ENCODE peak calls at places on chromosome 2, in five cellular contexts. T is A549, K is HepG2, S is GM12878, B is upper lobe of left lung. C is an unnamed sample.
A peak's percentile ranks its signal among the peaks of the same experiment; 100 is the strongest.

GRCh38 chr2:169105433-169105832 is 36.1 kb downstream of the DHRS9 start:
- ATAC-seq in T (no peak), K (no peak), S (no peak), B (no peak), C (no peak)

GRCh38 chr2:189369566-189369965 is 71.7 kb upstream of the WDR75 start:
- ATAC-seq in T (peak; percentile 69), K (no peak), S (no peak), B (peak; percentile 73), C (peak; percentile 56)

GRCh38 chr2:178747767-178748166 is 59.5 kb downstream of the TTN start:
- ATAC-seq in T (no peak), K (no peak), S (no peak), B (no peak), C (no peak)

GRCh38 chr2:134148843-134149472 is 104.9 kb upstream of the MGAT5 start:
- ATAC-seq in T (no peak), K (no peak), S (no peak), B (no peak), C (no peak)

GRCh38 chr2:64913357-64913869 is 75.8 kb upstream of the SLC1A4 start:
- ATAC-seq in T (peak; percentile 37), K (peak; percentile 88), S (no peak), B (no peak), C (no peak)

GRCh38 chr2:146321175-146321574 is 1523.7 kb upstream of the ACVR2A start:
- ATAC-seq in T (no peak), K (no peak), S (peak; percentile 72), B (peak; percentile 19), C (no peak)

GRCh38 chr2:150357770-150358467 is 129.5 kb downstream of the RND3 start:
- ATAC-seq in T (no peak), K (peak; percentile 62), S (peak; percentile 94), B (peak; percentile 17), C (peak; percentile 31)

GRCh38 chr2:157685572-157685971 is 56.9 kb upstream of the ACVR1C start:
- ATAC-seq in T (no peak), K (no peak), S (no peak), B (no peak), C (no peak)

GRCh38 chr2:207502799-207503198 is 27.0 kb upstream of the CREB1 start:
- ATAC-seq in T (no peak), K (no peak), S (peak; percentile 75), B (peak; percentile 60), C (peak; percentile 33)

GRCh38 chr2:20343128-20343527 is 7.5 kb downstream of the PUM2 start:
- ATAC-seq in T (peak; percentile 48), K (no peak), S (peak; percentile 57), B (no peak), C (no peak)

GRCh38 chr2:23568257-23569190 is 183.5 kb downstream of the KLHL29 start:
- ATAC-seq in T (no peak), K (no peak), S (no peak), B (no peak), C (no peak)

GRCh38 chr2:156110890-156111289 is 221.6 kb downstream of the NR4A2 start:
- ATAC-seq in T (peak; percentile 82), K (peak; percentile 87), S (peak; percentile 94), B (no peak), C (no peak)

GRCh38 chr2:38190542-38191218 is 114.7 kb upstream of the CYP1B1 start:
- ATAC-seq in T (no peak), K (no peak), S (no peak), B (peak; percentile 83), C (peak; percentile 32)

GRCh38 chr2:85796046-85796548 is 42.3 kb downstream of the ATOH8 start:
- ATAC-seq in T (no peak), K (no peak), S (no peak), B (no peak), C (peak; percentile 32)

GRCh38 chr2:235709969-235710879 is 216.4 kb downstream of the AGAP1 start:
- ATAC-seq in T (no peak), K (no peak), S (no peak), B (no peak), C (no peak)

GRCh38 chr2:26345284-26345553 is 724 bp upstream of the SELENOI start:
- ATAC-seq in T (no peak), K (no peak), S (no peak), B (no peak), C (no peak)

GRCh38 chr2:63488118-63488713 is 100.1 kb downstream of the WDPCP start:
- ATAC-seq in T (peak; percentile 73), K (peak; percentile 59), S (peak; percentile 66), B (no peak), C (no peak)

GRCh38 chr2:226791056-226791486 is 8.5 kb downstream of the IRS1 start:
- ATAC-seq in T (peak; percentile 36), K (no peak), S (peak; percentile 70), B (peak; percentile 69), C (peak; percentile 80)

GRCh38 chr2:47002480-47003381 is 87.1 kb upstream of the MCFD2 start:
- ATAC-seq in T (peak; percentile 18), K (peak; percentile 10), S (peak; percentile 77), B (peak; percentile 76), C (peak; percentile 29)

GRCh38 chr2:113232730-113233129 is 46.0 kb downstream of the PAX8 start:
- ATAC-seq in T (no peak), K (peak; percentile 41), S (no peak), B (no peak), C (no peak)

GRCh38 chr2:178152977-178153376 is 40.7 kb downstream of the RBM45 start:
- ATAC-seq in T (no peak), K (no peak), S (no peak), B (no peak), C (no peak)

GRCh38 chr2:205218056-205218455 is 464.2 kb upstream of the NRP2 start:
- ATAC-seq in T (no peak), K (no peak), S (no peak), B (no peak), C (no peak)

GRCh38 chr2:12303181-12304030 is 413.3 kb upstream of the TRIB2 start:
- ATAC-seq in T (no peak), K (no peak), S (peak; percentile 64), B (peak; percentile 28), C (no peak)

GRCh38 chr2:218305383-218305782 is 13.1 kb upstream of the TMBIM1 start:
- ATAC-seq in T (no peak), K (no peak), S (no peak), B (no peak), C (no peak)

GRCh38 chr2:125185691-125186270 is 1160.7 kb downstream of the CNTNAP5 start:
- ATAC-seq in T (no peak), K (no peak), S (no peak), B (no peak), C (no peak)

GRCh38 chr2:227853204-227853629 is 18.2 kb upstream of the DAW1 start:
- ATAC-seq in T (peak; percentile 53), K (no peak), S (no peak), B (peak; percentile 63), C (no peak)

GRCh38 chr2:121856358-121856757 is 100.9 kb downstream of the TSN start:
- ATAC-seq in T (no peak), K (no peak), S (no peak), B (no peak), C (no peak)
- TF ChIP-seq EP300 in T (no peak), K (no peak), S (no peak), B (no peak), C (no peak)

GRCh38 chr2:203720011-203720410 is 13.6 kb downstream of the CD28 start:
- ATAC-seq in T (no peak), K (no peak), S (no peak), B (no peak), C (no peak)

GRCh38 chr2:203721770-203722169 is 15.3 kb downstream of the CD28 start:
- ATAC-seq in T (no peak), K (no peak), S (no peak), B (no peak), C (no peak)

GRCh38 chr2:203722411-203722810 is 16.0 kb downstream of the CD28 start:
- ATAC-seq in T (no peak), K (no peak), S (no peak), B (no peak), C (no peak)

GRCh38 chr2:203719456-203719855 is 13.0 kb downstream of the CD28 start:
- ATAC-seq in T (no peak), K (no peak), S (no peak), B (no peak), C (no peak)

DNA sequence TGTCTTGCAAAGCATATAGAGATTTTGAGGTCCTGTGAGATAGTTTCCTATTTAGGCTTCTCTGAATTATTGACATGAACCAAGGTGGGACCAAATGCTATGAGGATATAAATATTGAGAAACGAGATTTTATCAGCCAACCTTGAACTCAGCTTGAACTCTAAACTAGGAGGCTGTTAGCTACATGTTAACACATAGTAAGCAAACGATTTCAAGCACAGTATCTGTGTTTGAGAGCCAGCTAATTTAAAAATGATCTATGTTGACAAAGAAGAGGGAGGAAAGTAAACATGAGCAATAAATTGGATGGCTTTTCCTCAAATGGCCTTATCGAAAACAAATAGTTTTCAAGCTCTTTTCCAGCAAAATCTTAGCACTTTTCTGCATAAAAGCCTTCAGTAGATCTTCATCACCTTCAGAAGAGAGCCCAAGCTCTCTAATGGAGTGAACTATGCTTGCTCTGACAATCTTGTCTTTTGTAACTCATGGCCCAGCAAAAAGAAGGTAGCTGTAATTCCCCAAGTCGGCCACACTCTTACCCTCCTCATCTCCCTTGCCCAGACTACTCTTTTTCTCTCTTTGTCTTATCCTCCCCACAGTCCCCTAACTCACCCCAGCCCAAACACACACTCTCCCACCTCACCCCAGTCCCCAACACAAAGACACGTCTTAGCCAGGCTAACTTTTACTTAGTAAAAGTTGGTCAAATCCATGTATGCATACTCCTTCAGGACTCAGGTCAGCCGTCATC is 14.7 kb downstream of the CD28 start:
- ATAC-seq in T (peak; percentile 62), K (peak; percentile 89), S (no peak), B (no peak), C (no peak)
- H3K27ac ChIP-seq in T (no peak overlapping the region), K (no peak overlapping the region), S (no peak overlapping the region), B (no peak overlapping the region), C (no peak overlapping the region)

GRCh38 chr2:43269074-43269572 is 42.7 kb upstream of the ZFP36L2 start:
- ATAC-seq in T (peak; percentile 35), K (peak; percentile 18), S (no peak), B (peak; percentile 94), C (peak; percentile 86)
- TF ChIP-seq EP300 in T (no peak), K (no peak), S (no peak), B (peak; percentile 77), C (no peak)

GRCh38 chr2:1923557-1923956 is 179.2 kb upstream of the PXDN start:
- ATAC-seq in T (no peak), K (no peak), S (no peak), B (no peak), C (no peak)

GRCh38 chr2:1925516-1925915 is 181.2 kb upstream of the PXDN start:
- ATAC-seq in T (no peak), K (no peak), S (no peak), B (no peak), C (no peak)

GRCh38 chr2:1927896-1928568 is 183.7 kb upstream of the PXDN start:
- ATAC-seq in T (no peak), K (no peak), S (no peak), B (no peak), C (no peak)

GRCh38 chr2:1929001-1929400 is 184.7 kb upstream of the PXDN start:
- ATAC-seq in T (no peak), K (no peak), S (no peak), B (no peak), C (no peak)

GRCh38 chr2:1925928-1926327 is 181.6 kb upstream of the PXDN start:
- ATAC-seq in T (no peak), K (no peak), S (no peak), B (no peak), C (no peak)
- H3K27ac ChIP-seq in T (no peak overlapping the region), K (no peak overlapping the region), S (no peak overlapping the region), B (no peak overlapping the region), C (no peak overlapping the region)